ENCODE peak calls at places on chromosome X, in six cellular contexts. U, E, R, A, B and X are unnamed samples.

GRCh38 chrX:112477653-112478052 is 202.1 kb downstream of the LHFPL1 start:
- DNase-seq in U (no peak), E (no peak), R (no peak), A (no peak), B (no peak), X (no peak)

GRCh38 chrX:114619874-114620273 is 36.0 kb downstream of the HTR2C start:
- DNase-seq in U (no peak), E (peak), R (no peak), A (no peak), B (no peak), X (no peak)

GRCh38 chrX:50617183-50617582 is 146.6 kb upstream of the DGKK start:
- DNase-seq in U (no peak), E (no peak), R (no peak), A (no peak), B (no peak), X (no peak)

GRCh38 chrX:118723376-118723775 is 4.0 kb upstream of the IL13RA1 start:
- DNase-seq in U (no peak), E (no peak), R (no peak), A (no peak), B (no peak), X (no peak)

GRCh38 chrX:17242470-17242869 is 132.5 kb upstream of the NHS start:
- DNase-seq in U (no peak), E (peak), R (peak), A (peak), B (peak), X (no peak)

GRCh38 chrX:44946771-44947170 is 73.8 kb downstream of the KDM6A start:
- DNase-seq in U (no peak), E (no peak), R (no peak), A (no peak), B (no peak), X (no peak)

GRCh38 chrX:21926527-21927278 is 13.8 kb upstream of the SMS start:
- DNase-seq in U (no peak), E (no peak), R (no peak), A (no peak), B (peak), X (no peak)

GRCh38 chrX:129823115-129823514 is 20.6 kb downstream of the ZDHHC9 start:
- DNase-seq in U (peak), E (peak), R (no peak), A (peak), B (no peak), X (no peak)

GRCh38 chrX:112670964-112671363 is 8.8 kb downstream of the LHFPL1 start:
- DNase-seq in U (no peak), E (no peak), R (no peak), A (no peak), B (no peak), X (peak)

GRCh38 chrX:45517090-45517973 is 316.7 kb upstream of the DIPK2B start:
- DNase-seq in U (no peak), E (no peak), R (no peak), A (no peak), B (peak), X (no peak)

GRCh38 chrX:721354-721753 is 90.8 kb downstream of the SHOX start:
- DNase-seq in U (no peak), E (no peak), R (no peak), A (no peak), B (no peak), X (no peak)

GRCh38 chrX:4878642-4879041 is 1165.2 kb upstream of the PRKX start:
- DNase-seq in U (no peak), E (no peak), R (no peak), A (no peak), B (no peak), X (no peak)

GRCh38 chrX:115183980-115184379 is 5.2 kb upstream of the RBMXL3 start:
- DNase-seq in U (no peak), E (no peak), R (no peak), A (no peak), B (peak), X (no peak)

GRCh38 chrX:14872851-14873675 is at the start of the genes FANCB and MOSPD2:
- DNase-seq in U (peak), E (peak), R (peak), A (peak), B (peak), X (peak)

GRCh38 chrX:136781180-136781797 is 557 bp upstream of the ARHGEF6 start:
- DNase-seq in U (no peak), E (no peak), R (no peak), A (peak), B (no peak), X (no peak)

GRCh38 chrX:74550295-74550802 is 64.1 kb downstream of the RLIM start:
- DNase-seq in U (peak), E (peak), R (peak), A (peak), B (peak), X (peak)

GRCh38 chrX:129123795-129124194 is 399.5 kb downstream of the SMARCA1 start:
- DNase-seq in U (no peak), E (no peak), R (no peak), A (no peak), B (no peak), X (no peak)

GRCh38 chrX:19183777-19184485 is 61.7 kb upstream of the ADGRG2 start:
- DNase-seq in U (peak), E (no peak), R (no peak), A (peak), B (no peak), X (no peak)

GRCh38 chrX:154368630-154369452 is 5.6 kb downstream of the FLNA start:
- DNase-seq in U (peak), E (peak), R (peak), A (peak), B (peak), X (peak)

GRCh38 chrX:153637121-153638040 is 9.6 kb upstream of the DUSP9 start:
- DNase-seq in U (no peak), E (no peak), R (no peak), A (no peak), B (no peak), X (no peak)

GRCh38 chrX:26581086-26581485 is 365.1 kb downstream of the MAGEB5 start:
- DNase-seq in U (no peak), E (no peak), R (no peak), A (no peak), B (no peak), X (no peak)

GRCh38 chrX:15202458-15203177 is 67.3 kb downstream of the ASB9 start:
- DNase-seq in U (no peak), E (no peak), R (no peak), A (no peak), B (no peak), X (no peak)

GRCh38 chrX:41973208-41973607 is 49.9 kb upstream of the CASK start:
- DNase-seq in U (no peak), E (no peak), R (no peak), A (no peak), B (no peak), X (no peak)

GRCh38 chrX:4253092-4253491 is 539.6 kb upstream of the PRKX start:
- DNase-seq in U (no peak), E (no peak), R (no peak), A (no peak), B (no peak), X (no peak)

GRCh38 chrX:23637187-23637586 is 30.1 kb upstream of the PRDX4 start:
- DNase-seq in U (no peak), E (no peak), R (no peak), A (no peak), B (no peak), X (no peak)

GRCh38 chrX:103220511-103221406 is 5.9 kb downstream of the BEX4 start:
- DNase-seq in U (no peak), E (no peak), R (peak), A (peak), B (no peak), X (no peak)

GRCh38 chrX:121457096-121457495 is 409.7 kb downstream of the GLUD2 start:
- DNase-seq in U (no peak), E (no peak), R (no peak), A (no peak), B (no peak), X (no peak)

GRCh38 chrX:153526801-153527599 is 9.6 kb downstream of the ATP2B3 start:
- DNase-seq in U (no peak), E (no peak), R (no peak), A (no peak), B (no peak), X (no peak)

GRCh38 chrX:154653048-154653401 is 354 bp downstream of the CTAG2 start:
- DNase-seq in U (no peak), E (no peak), R (no peak), A (no peak), B (no peak), X (no peak)

GRCh38 chrX:21398424-21398823 is 24.2 kb downstream of the CNKSR2 start:
- DNase-seq in U (no peak), E (no peak), R (no peak), A (no peak), B (no peak), X (no peak)

GRCh38 chrX:110167952-110168451 is 149.9 kb downstream of the AMMECR1 start:
- DNase-seq in U (no peak), E (no peak), R (peak), A (no peak), B (no peak), X (no peak)

GRCh38 chrX:24647257-24648058 is at the start of gene PCYT1B:
- DNase-seq in U (peak), E (peak), R (peak), A (peak), B (peak), X (peak)

GRCh38 chrX:150062292-150063137 is 124.2 kb upstream of the EOLA2 start:
- DNase-seq in U (peak), E (peak), R (no peak), A (no peak), B (no peak), X (peak)

GRCh38 chrX:38799995-38800394 is 1.3 kb upstream of the MID1IP1 start:
- DNase-seq in U (no peak), E (no peak), R (no peak), A (peak), B (no peak), X (no peak)

GRCh38 chrX:22691966-22692565 is 307.7 kb upstream of the DDX53 start:
- DNase-seq in U (no peak), E (no peak), R (no peak), A (no peak), B (no peak), X (no peak)

GRCh38 chrX:9825129-9825865 is 39.1 kb downstream of the SHROOM2 start:
- DNase-seq in U (no peak), E (no peak), R (no peak), A (no peak), B (no peak), X (no peak)

GRCh38 chrX:24282381-24283121 is 31.3 kb downstream of the SUPT20HL2 start:
- DNase-seq in U (no peak), E (no peak), R (peak), A (no peak), B (no peak), X (no peak)

GRCh38 chrX:18210470-18210869 is 10.2 kb downstream of the BEND2 start:
- DNase-seq in U (no peak), E (no peak), R (no peak), A (no peak), B (no peak), X (no peak)

GRCh38 chrX:71919886-71920285 is 9.2 kb downstream of the NHSL2 start:
- DNase-seq in U (no peak), E (no peak), R (no peak), A (no peak), B (no peak), X (no peak)

GRCh38 chrX:71923516-71923915 is 12.9 kb downstream of the NHSL2 start:
- DNase-seq in U (peak), E (no peak), R (no peak), A (no peak), B (no peak), X (no peak)

GRCh38 chrX:71922697-71923096 is 12.1 kb downstream of the NHSL2 start:
- DNase-seq in U (no peak), E (no peak), R (no peak), A (no peak), B (no peak), X (no peak)

GRCh38 chrX:71917621-71918341 is 7.1 kb downstream of the NHSL2 start:
- DNase-seq in U (no peak), E (no peak), R (no peak), A (no peak), B (no peak), X (no peak)

GRCh38 chrX:71919436-71919835 is 8.8 kb downstream of the NHSL2 start:
- DNase-seq in U (no peak), E (no peak), R (no peak), A (no peak), B (no peak), X (no peak)
- H3K4me3 ChIP-seq in U (no peak), E (no peak), R (no peak), A (no peak), B (no peak), X (no peak)

GRCh38 chrX:139647597-139647996 is 60.4 kb downstream of the MCF2 start:
- DNase-seq in U (no peak), E (no peak), R (no peak), A (no peak), B (no peak), X (no peak)

GRCh38 chrX:139640259-139640658 is 67.7 kb downstream of the MCF2 start:
- DNase-seq in U (no peak), E (no peak), R (no peak), A (no peak), B (no peak), X (no peak)

GRCh38 chrX:139639253-139639652 is 68.7 kb downstream of the MCF2 start:
- DNase-seq in U (no peak), E (no peak), R (no peak), A (no peak), B (no peak), X (no peak)

DNA sequence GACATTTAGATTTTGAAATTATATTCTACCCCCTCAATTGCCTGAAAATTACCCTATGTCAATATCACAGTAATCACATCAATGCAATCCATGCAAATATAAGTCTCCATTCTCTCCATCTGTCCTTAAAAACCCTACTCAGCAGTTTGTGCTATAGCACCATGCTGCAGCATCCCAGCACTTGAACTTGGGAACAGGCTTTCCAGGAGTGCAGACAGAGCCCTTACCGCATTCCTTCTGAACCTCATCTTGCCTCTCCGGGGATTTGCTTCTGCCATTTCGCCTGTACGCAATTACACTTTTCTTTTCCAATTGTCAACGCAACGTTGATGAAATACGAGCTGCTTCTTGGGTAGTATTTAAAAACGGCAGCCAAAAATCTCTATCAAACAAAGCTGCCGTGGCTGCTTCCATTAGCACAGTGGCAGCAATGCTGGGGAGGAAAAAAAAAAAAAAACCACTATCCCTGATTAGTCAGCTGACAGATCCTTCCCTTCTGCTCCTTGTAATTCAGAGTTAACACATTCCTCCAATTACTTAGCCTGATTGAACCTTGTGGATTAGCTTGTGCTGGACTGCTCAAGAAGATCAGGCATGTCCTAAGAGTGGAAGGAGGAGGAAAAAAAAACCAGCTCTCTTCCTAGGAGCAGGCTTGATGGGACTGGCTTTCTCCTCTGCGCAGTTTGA is 65.6 kb downstream of the MCF2 start:
- DNase-seq in U (no peak), E (no peak), R (no peak), A (no peak), B (no peak), X (no peak)
- H3K4me3 ChIP-seq in U (peak), E (no peak), R (no peak), A (peak), B (no peak), X (no peak)

GRCh38 chrX:151734446-151734845 is at the start of gene CNGA2:
- DNase-seq in U (no peak), E (no peak), R (no peak), A (no peak), B (no peak), X (no peak)

GRCh38 chrX:151736685-151737084 is 2.1 kb downstream of the CNGA2 start:
- DNase-seq in U (no peak), E (no peak), R (no peak), A (no peak), B (no peak), X (no peak)

GRCh38 chrX:151738751-151739150 is 4.2 kb downstream of the CNGA2 start:
- DNase-seq in U (no peak), E (no peak), R (no peak), A (no peak), B (no peak), X (no peak)

GRCh38 chrX:151735219-151735618 is 673 bp downstream of the CNGA2 start:
- DNase-seq in U (no peak), E (no peak), R (no peak), A (no peak), B (no peak), X (no peak)

DNA sequence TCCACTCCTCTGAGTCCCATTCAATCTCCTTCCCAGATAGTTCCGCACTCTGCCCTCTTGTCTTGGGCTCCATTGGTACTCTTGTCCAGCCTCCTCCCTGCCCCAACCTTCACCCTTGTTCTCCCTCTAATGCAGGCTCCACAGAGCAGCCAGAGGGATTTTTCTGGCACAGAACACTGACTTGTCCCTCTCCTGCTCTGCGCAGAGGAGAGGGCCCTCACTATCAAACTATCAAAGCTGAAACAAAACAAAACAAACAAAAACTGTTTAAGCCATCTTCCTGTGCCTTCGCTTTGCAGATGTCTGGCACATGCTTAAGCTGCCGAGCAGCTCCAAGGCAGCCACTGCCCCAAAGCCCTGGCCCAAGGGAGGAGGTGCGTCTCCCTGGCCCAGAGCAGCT is 2.9 kb downstream of the CNGA2 start:
- DNase-seq in U (no peak), E (no peak), R (no peak), A (no peak), B (no peak), X (no peak)
- H3K4me3 ChIP-seq in U (no peak), E (no peak), R (no peak), A (no peak), B (no peak), X (no peak)

GRCh38 chrX:12949927-12950656 is 24.8 kb upstream of the TMSB4X start:
- DNase-seq in U (peak), E (peak), R (peak), A (peak), B (peak), X (peak)

GRCh38 chrX:12949205-12949926 is 25.5 kb upstream of the TMSB4X start:
- DNase-seq in U (no peak), E (no peak), R (no peak), A (no peak), B (no peak), X (no peak)

GRCh38 chrX:12950851-12951589 is 23.9 kb upstream of the TMSB4X start:
- DNase-seq in U (no peak), E (no peak), R (no peak), A (no peak), B (no peak), X (no peak)

GRCh38 chrX:12953420-12953819 is 21.5 kb upstream of the TMSB4X start:
- DNase-seq in U (no peak), E (no peak), R (no peak), A (no peak), B (no peak), X (no peak)

DNA sequence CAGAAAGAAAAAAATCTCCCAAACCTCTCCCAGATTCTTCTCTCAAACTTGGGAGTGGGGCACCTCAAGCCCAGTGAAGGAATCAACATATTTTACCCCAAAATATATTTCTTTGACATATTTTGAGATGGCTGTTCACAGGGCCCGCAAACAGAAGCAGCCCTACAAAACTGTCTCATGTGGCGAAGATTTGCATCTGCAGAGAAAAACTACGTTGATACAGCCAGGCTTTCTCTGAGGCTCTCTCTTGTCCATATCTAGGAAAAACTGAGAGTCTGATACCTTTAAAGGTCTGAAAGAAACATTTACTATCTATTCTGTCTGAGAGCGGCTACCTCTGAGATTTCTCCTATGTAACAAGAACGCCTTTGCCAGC is 23.3 kb upstream of the TMSB4X start:
- DNase-seq in U (no peak), E (no peak), R (no peak), A (no peak), B (no peak), X (no peak)
- H3K4me3 ChIP-seq in U (no peak), E (no peak), R (no peak), A (no peak), B (no peak), X (no peak)

GRCh38 chrX:69538321-69538876 is 34.3 kb downstream of the NALF2 start:
- DNase-seq in U (peak), E (peak), R (peak), A (peak), B (peak), X (peak)
- H3K4me3 ChIP-seq in U (peak), E (peak), R (no peak), A (peak), B (peak), X (peak)

DNA sequence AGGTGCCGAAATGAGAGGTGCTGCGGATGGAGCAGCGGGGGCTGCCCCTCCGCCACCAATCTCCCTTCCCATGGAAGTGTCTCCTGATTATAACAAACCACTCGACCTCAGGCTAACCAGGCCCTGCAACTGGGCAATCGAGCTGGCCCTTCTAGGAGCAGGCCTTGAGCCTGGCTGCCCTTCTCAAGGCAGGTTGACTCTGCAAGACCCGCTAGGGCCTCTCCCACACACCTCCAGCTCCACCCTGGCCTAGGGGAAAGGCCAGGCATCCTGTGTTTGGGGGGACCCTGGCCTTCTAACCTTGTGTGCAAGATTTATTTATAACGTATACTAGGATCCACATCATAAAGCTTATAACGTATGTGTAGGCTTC is 3.7 kb upstream of the BCOR start:
- DNase-seq in U (no peak), E (no peak), R (no peak), A (no peak), B (no peak), X (no peak)
- H3K4me3 ChIP-seq in U (no peak), E (no peak), R (no peak), A (no peak), B (no peak), X (no peak)

DNA sequence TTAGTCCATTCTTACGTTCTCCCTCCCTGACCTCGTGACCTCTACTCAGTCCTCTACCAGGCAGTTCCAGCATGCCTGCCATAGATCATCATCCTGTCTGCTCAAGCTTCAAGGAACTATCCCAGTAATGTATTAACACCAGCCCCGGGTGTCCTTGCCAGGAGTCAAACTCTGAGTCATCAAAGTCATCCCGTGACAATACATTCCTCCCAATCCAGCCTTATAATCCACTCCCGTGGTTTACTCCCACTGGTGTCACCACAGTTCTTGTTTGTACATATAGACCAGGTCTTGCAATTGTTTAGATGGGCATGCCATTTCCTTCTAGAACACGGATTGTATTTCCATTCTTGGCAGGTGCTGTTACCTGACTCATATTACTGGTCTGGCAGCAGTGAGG is 68.7 kb upstream of the TAB3 start:
- DNase-seq in U (no peak), E (no peak), R (no peak), A (no peak), B (no peak), X (no peak)
- H3K4me3 ChIP-seq in U (no peak), E (no peak), R (no peak), A (no peak), B (no peak), X (no peak)